ENCODE peak calls at places on chromosomes 7 and 10, in four cellular contexts. Q is SK-N-SH, A is K562, R is HepG2. Y is an unnamed sample.

GRCh38 chr10:13882112-13882711 is 295.4 kb downstream of the PRPF18 start:
- DNase-seq in A (no peak), R (no peak), Q (no peak), Y (no peak)

GRCh38 chr7:44068054-44068453 is 2.7 kb upstream of the PGAM2 start:
- DNase-seq in A (no peak), Q (peak), R (no peak), Y (no peak)

GRCh38 chr7:45306752-45307305 is 149.2 kb downstream of the RAMP3 start:
- DNase-seq in Q (no peak), R (no peak), A (no peak), Y (no peak)

GRCh38 chr10:132337019-132337418 is 5.0 kb downstream of the LRRC27 start:
- DNase-seq in R (no peak), Q (no peak), A (no peak), Y (no peak)

GRCh38 chr7:130909881-130910672 is 176.1 kb upstream of the KLF14 start:
- DNase-seq in Q (no peak), R (no peak), A (no peak), Y (no peak)

GRCh38 chr7:139355320-139355719 is 4.4 kb upstream of the LUC7L2 start:
- DNase-seq in A (no peak), Q (no peak), R (no peak), Y (no peak)

GRCh38 chr7:2037301-2037804 is 195.4 kb downstream of the MAD1L1 start:
- DNase-seq in A (no peak), Q (peak), R (no peak), Y (no peak)

GRCh38 chr10:119933179-119933578 is 40.6 kb downstream of the SEC23IP start:
- DNase-seq in Q (peak), A (peak), R (peak), Y (no peak)

GRCh38 chr7:73740212-73740611 is 1.6 kb upstream of the ABHD11 start:
- DNase-seq in Q (no peak), A (no peak), R (no peak), Y (no peak)

GRCh38 chr7:73740771-73741170 is 2.2 kb upstream of the ABHD11 start:
- DNase-seq in Q (no peak), R (no peak), A (peak), Y (no peak)

GRCh38 chr7:73741600-73741999 is 3.0 kb upstream of the ABHD11 start:
- DNase-seq in Q (no peak), A (no peak), R (no peak), Y (no peak)

GRCh38 chr7:73742753-73743641 is 4.4 kb upstream of the ABHD11 start:
- DNase-seq in A (no peak), R (peak), Q (peak), Y (no peak)

GRCh38 chr7:73742338-73742752 is 3.7 kb upstream of the ABHD11 start:
- DNase-seq in A (peak), R (no peak), Q (no peak), Y (no peak)
- TF ChIP-seq USF2 in A (no peak), R (no peak), Q (no peak), Y (no peak)

GRCh38 chr7:926061-927030 is 28.1 kb downstream of the ADAP1 start:
- DNase-seq in Q (no peak), R (peak), A (no peak), Y (no peak)

GRCh38 chr7:923108-924041 is 31.1 kb downstream of the ADAP1 start:
- DNase-seq in A (peak), Q (no peak), R (no peak), Y (peak)

GRCh38 chr7:924541-925231 is 29.8 kb downstream of the ADAP1 start:
- DNase-seq in A (no peak), Q (no peak), R (no peak), Y (no peak)

GRCh38 chr7:927031-927671 is 27.3 kb downstream of the ADAP1 start:
- DNase-seq in Q (no peak), A (no peak), R (peak), Y (no peak)

DNA sequence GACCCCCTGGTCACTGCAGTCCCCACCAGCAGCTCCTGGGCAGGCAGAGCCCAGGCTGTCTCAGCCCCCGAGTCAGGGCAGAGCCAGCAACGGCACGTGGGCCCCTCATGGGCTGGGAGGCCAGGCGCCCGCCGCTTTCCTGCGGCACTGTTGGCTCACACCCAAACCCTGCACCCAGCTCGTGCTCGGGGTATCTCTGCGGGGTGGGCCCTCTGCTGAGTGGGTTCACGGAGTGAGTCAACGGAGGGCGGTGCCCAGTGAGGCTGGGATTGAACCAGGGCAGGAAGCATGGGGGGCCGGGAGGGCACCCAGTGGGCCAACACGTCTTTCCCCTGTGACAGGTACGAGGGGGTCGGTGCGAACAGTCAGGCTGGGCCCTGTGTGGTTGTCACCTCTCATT is 28.9 kb downstream of the ADAP1 start:
- DNase-seq in Q (no peak), R (no peak), A (no peak), Y (no peak)
- TF ChIP-seq FOXM1 in Q (no peak), R (no peak), A (no peak), Y (no peak)

DNA sequence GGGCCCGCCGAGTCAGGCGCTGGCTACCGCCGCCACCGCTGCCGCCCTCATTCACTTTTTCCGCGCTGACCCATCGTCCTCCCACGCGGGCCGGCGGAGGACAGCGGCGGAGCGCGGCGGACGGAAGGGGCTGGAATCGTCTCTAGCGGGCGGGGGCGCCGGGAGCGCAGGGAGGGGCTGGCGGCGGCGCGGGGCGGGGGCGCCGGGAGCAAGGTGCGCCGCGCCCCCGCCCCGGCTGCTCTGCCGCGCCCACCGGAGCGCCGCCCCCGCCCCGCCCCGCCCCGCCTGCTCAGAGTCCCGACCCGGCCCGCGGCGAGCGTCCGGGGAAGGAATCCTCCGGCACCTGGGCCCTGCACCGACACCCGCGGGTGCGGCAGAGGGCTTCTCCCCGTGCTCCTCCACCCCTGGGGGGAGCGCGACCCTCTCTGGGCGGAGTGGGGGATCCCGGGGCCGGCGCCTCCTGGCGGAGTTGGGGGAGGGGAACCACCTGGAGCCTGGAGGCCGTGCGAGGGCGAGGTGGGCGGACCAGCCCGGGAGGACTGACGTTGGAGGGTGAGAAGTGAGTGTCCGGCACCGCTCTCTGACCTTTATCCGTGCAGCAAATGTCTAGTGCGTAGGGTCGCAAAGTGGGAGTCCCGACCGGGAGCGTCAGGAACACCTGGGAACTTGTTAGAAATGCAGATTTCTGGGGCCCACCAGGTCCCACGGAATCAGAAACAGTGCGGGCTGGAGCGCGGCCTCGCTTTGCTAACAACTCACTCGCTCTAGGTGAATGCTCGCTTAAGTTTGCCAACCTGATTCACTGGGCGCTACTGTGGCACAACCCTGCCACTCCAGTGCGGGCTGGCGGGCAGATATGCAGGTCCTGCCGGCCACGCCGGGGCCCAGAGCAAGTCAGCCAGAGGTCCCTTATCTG is at the start of gene COBL:
- DNase-seq in R (no peak), Q (no peak), A (peak), Y (no peak)
- TF ChIP-seq USF2 in R (no peak), Q (no peak), A (no peak), Y (no peak)

DNA sequence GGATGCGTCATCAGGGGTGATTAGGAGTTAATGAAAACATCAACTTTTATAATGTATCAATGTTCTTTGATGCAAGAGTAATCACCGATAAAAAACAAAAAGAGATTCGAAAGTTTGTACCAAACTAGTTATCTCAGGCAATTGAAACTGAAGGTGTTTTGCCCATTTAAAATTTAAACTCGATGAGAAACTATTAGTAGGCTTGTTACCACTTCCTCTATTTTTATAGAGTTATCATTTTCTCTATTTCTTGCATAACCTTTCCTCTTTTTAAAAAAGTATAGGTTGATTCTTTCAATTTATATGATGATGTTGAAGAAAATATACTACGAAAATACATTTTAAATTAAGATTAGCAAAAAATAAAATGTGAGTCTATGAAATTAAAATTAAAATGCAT is 597.3 kb upstream of the POT1 start:
- DNase-seq in R (no peak), Q (no peak), A (no peak), Y (no peak)
- TF ChIP-seq FOXM1 in R (no peak), Q (no peak), A (no peak), Y (no peak)

GRCh38 chr10:104123397-104123796 is 1.4 kb downstream of the SFR1 start:
- DNase-seq in A (no peak), R (no peak), Q (peak), Y (no peak)
- TF ChIP-seq USF2 in A (no peak), R (no peak), Q (no peak), Y (no peak)

GRCh38 chr10:28592953-28593352 is 60.0 kb downstream of the WAC start:
- DNase-seq in R (peak), A (peak), Q (no peak), Y (no peak)
- TF ChIP-seq FOXM1 in R (no peak), A (no peak), Q (no peak), Y (no peak)

DNA sequence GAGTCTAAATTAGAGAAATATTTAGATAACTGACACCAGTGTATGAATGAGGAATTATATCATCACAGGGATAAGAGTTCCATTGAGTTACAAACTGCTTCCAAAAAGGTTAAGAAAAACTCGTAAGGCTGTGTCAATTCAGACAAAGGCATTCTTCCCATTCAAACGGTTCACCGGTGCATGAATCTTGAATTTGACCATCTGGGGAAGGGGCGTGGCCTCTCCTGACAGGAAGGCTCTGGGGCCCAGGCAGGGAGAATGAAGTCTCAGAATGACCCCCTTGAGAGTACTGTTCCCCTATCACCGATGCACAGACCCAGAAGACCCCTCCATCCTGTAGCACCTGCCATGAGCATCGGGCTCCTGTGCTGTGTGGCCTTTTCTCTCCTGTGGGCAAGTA is 70.1 kb upstream of the PRSS58 start:
- DNase-seq in Q (no peak), A (no peak), R (no peak), Y (no peak)
- TF ChIP-seq USF2 in Q (no peak), A (no peak), R (no peak), Y (no peak)